ENCODE peak calls at places on chromosome 9, in seven cellular contexts. R, A, Y, Q, U, C and W are unnamed samples.

GRCh38 chr9:100100268-100100667 is 1.2 kb downstream of the INVS start:
- DNase-seq in C (no peak), A (no peak), Y (no peak), R (no peak), U (no peak), Q (no peak), W (no peak)

GRCh38 chr9:83456226-83456625 is 82.0 kb downstream of the FRMD3 start:
- DNase-seq in C (no peak), A (no peak), R (no peak), Q (no peak), U (no peak), Y (no peak), W (no peak)

GRCh38 chr9:114856210-114856941 is 50.5 kb upstream of the TNFSF15 start:
- DNase-seq in C (no peak), Y (no peak), U (peak), R (no peak), Q (no peak), A (no peak), W (no peak)

GRCh38 chr9:18333157-18333556 is 140.8 kb upstream of the ADAMTSL1 start:
- DNase-seq in Q (no peak), Y (no peak), A (no peak), C (no peak), R (no peak), U (peak), W (no peak)

GRCh38 chr9:100125236-100125635 is 26.2 kb downstream of the INVS start:
- DNase-seq in U (no peak), A (no peak), R (no peak), Y (no peak), C (no peak), Q (no peak), W (no peak)

GRCh38 chr9:5205071-5205470 is 19.6 kb upstream of the INSL6 start:
- DNase-seq in A (no peak), R (no peak), Y (no peak), Q (no peak), U (no peak), C (no peak), W (no peak)

GRCh38 chr9:2420488-2421056 is 201.0 kb upstream of the VLDLR start:
- DNase-seq in U (no peak), A (no peak), C (no peak), Y (no peak), R (no peak), Q (no peak), W (no peak)

GRCh38 chr9:98192503-98193335 is at the start of gene CORO2A:
- DNase-seq in C (no peak), Q (peak), R (peak), Y (peak), A (peak), U (peak), W (peak)

GRCh38 chr9:34190996-34191892 is 12.4 kb downstream of the UBAP1 start:
- DNase-seq in U (no peak), C (no peak), Y (no peak), R (no peak), A (no peak), Q (no peak), W (no peak)

GRCh38 chr9:34612788-34613390 is 992 bp upstream of the RPP25L start:
- DNase-seq in U (peak), Q (peak), A (peak), R (peak), Y (peak), C (peak), W (peak)

GRCh38 chr9:113632776-113633590 is 169.5 kb downstream of the RGS3 start:
- DNase-seq in Q (no peak), U (peak), Y (no peak), A (peak), R (no peak), C (no peak), W (no peak)

GRCh38 chr9:18393340-18394130 is 80.4 kb upstream of the ADAMTSL1 start:
- DNase-seq in A (no peak), R (peak), U (peak), Q (no peak), Y (peak), C (no peak), W (no peak)

GRCh38 chr9:32431940-32432555 is 47.6 kb downstream of the ACO1 start:
- DNase-seq in U (peak), A (no peak), Y (peak), C (no peak), Q (no peak), R (peak), W (peak)

GRCh38 chr9:83509372-83509771 is 28.8 kb downstream of the FRMD3 start:
- DNase-seq in R (no peak), Q (no peak), U (peak), Y (no peak), A (no peak), C (no peak), W (no peak)

GRCh38 chr9:98236881-98237487 is 18.5 kb downstream of the TBC1D2 start:
- DNase-seq in Q (no peak), A (no peak), C (no peak), U (no peak), Y (no peak), R (peak), W (no peak)

GRCh38 chr9:17229945-17230560 is 95.2 kb downstream of the CNTLN start:
- DNase-seq in Q (no peak), R (no peak), A (no peak), U (no peak), C (no peak), Y (no peak), W (no peak)

GRCh38 chr9:98045234-98046160 is 11.0 kb upstream of the NANS start:
- DNase-seq in Y (no peak), A (no peak), U (no peak), R (no peak), Q (peak), C (no peak), W (peak)

GRCh38 chr9:130769004-130769403 is 66.0 kb upstream of the ABL1 start:
- DNase-seq in Q (no peak), U (no peak), C (no peak), R (no peak), A (no peak), Y (no peak), W (no peak)

GRCh38 chr9:125536184-125537152 is 170.5 kb downstream of the MAPKAP1 start:
- DNase-seq in A (no peak), C (no peak), U (no peak), Y (no peak), R (no peak), Q (no peak), W (no peak)

GRCh38 chr9:76298497-76299144 is 95.6 kb downstream of the RFK start:
- DNase-seq in C (no peak), A (no peak), U (no peak), R (no peak), Q (no peak), Y (no peak), W (no peak)

GRCh38 chr9:105437704-105438103 is 10.1 kb upstream of the FSD1L start:
- DNase-seq in U (no peak), Q (no peak), A (no peak), Y (no peak), R (no peak), C (no peak), W (no peak)

GRCh38 chr9:134624119-134624826 is 17.3 kb upstream of the COL5A1 start:
- DNase-seq in R (no peak), U (no peak), A (peak), Y (no peak), Q (no peak), C (no peak), W (no peak)

GRCh38 chr9:134053941-134054761 is 13.7 kb downstream of the BRD3 start:
- DNase-seq in R (peak), U (no peak), A (peak), Y (no peak), C (no peak), Q (no peak), W (no peak)

GRCh38 chr9:131888923-131889322 is 149.0 kb upstream of the RAPGEF1 start:
- DNase-seq in U (no peak), Y (no peak), R (no peak), A (no peak), Q (no peak), C (no peak), W (no peak)

GRCh38 chr9:76592105-76593010 is 133.4 kb downstream of the GCNT1 start:
- DNase-seq in A (no peak), R (no peak), C (no peak), Y (no peak), U (peak), Q (no peak), W (no peak)

GRCh38 chr9:120583958-120584369 is 4.0 kb upstream of the CDK5RAP2 start:
- DNase-seq in Y (no peak), Q (peak), C (no peak), R (peak), U (peak), A (no peak), W (peak)

GRCh38 chr9:111161015-111161415 is 122.7 kb upstream of the LPAR1 start:
- DNase-seq in Y (no peak), U (peak), A (no peak), R (no peak), Q (no peak), C (no peak), W (no peak)

GRCh38 chr9:124266826-124267201 is 9.1 kb downstream of the NEK6 start:
- DNase-seq in U (no peak), Q (no peak), R (no peak), C (no peak), A (no peak), Y (no peak), W (no peak)

GRCh38 chr9:124269556-124269955 is 11.8 kb downstream of the NEK6 start:
- DNase-seq in Q (no peak), U (no peak), Y (no peak), R (no peak), C (no peak), A (no peak), W (no peak)

GRCh38 chr9:124268248-124268647 is 10.5 kb downstream of the NEK6 start:
- DNase-seq in Y (no peak), Q (no peak), R (no peak), C (no peak), U (no peak), A (no peak), W (no peak)

GRCh38 chr9:124266139-124266825 is 8.5 kb downstream of the NEK6 start:
- DNase-seq in Q (no peak), R (no peak), U (no peak), Y (no peak), A (no peak), C (no peak), W (no peak)

GRCh38 chr9:124267271-124267807 is 9.6 kb downstream of the NEK6 start:
- DNase-seq in C (no peak), A (peak), R (peak), Q (no peak), Y (no peak), U (peak), W (no peak)
- TF ChIP-seq CTCF in C (no peak), A (no peak), R (no peak), Q (no peak), Y (no peak), U (no peak), W (no peak)

GRCh38 chr9:117073539-117074336 is 341.1 kb downstream of the ASTN2 start:
- DNase-seq in Q (peak), U (peak), Y (no peak), R (no peak), A (no peak), C (no peak), W (peak)
- TF ChIP-seq CTCF in Q (peak), U (peak), Y (no peak), R (no peak), A (peak), C (no peak), W (peak)

GRCh38 chr9:127303830-127304229 is 39.3 kb downstream of the GARNL3 start:
- DNase-seq in Q (no peak), A (no peak), Y (no peak), U (no peak), C (no peak), R (no peak), W (no peak)

GRCh38 chr9:127307802-127308201 is 43.2 kb downstream of the GARNL3 start:
- DNase-seq in C (no peak), Q (no peak), R (no peak), A (no peak), U (no peak), Y (no peak), W (no peak)

GRCh38 chr9:127309715-127310114 is 45.1 kb downstream of the GARNL3 start:
- DNase-seq in Y (no peak), A (no peak), U (no peak), R (no peak), Q (no peak), C (no peak), W (no peak)

GRCh38 chr9:127308559-127309429 is 44.2 kb downstream of the GARNL3 start:
- DNase-seq in A (no peak), U (no peak), Q (no peak), Y (no peak), R (no peak), C (no peak), W (no peak)

GRCh38 chr9:127305450-127306226 is 41.1 kb downstream of the GARNL3 start:
- DNase-seq in R (no peak), U (no peak), Y (no peak), C (no peak), Q (no peak), A (no peak), W (peak)
- TF ChIP-seq CTCF in R (no peak), U (no peak), Y (no peak), C (no peak), Q (no peak), A (no peak), W (no peak)

GRCh38 chr9:20395671-20396070 is 226.6 kb downstream of the MLLT3 start:
- DNase-seq in C (no peak), A (no peak), Q (no peak), R (no peak), Y (no peak), U (no peak), W (no peak)

GRCh38 chr9:20397348-20397747 is 225.0 kb downstream of the MLLT3 start:
- DNase-seq in R (no peak), U (no peak), Q (no peak), Y (no peak), A (no peak), C (no peak), W (peak)

GRCh38 chr9:20394928-20395327 is 227.4 kb downstream of the MLLT3 start:
- DNase-seq in U (no peak), A (no peak), Y (no peak), Q (no peak), C (no peak), R (no peak), W (no peak)

GRCh38 chr9:20398511-20399338 is 223.6 kb downstream of the MLLT3 start:
- DNase-seq in U (no peak), Q (no peak), A (no peak), R (no peak), C (no peak), Y (no peak), W (no peak)

GRCh38 chr9:20396509-20396908 is 225.8 kb downstream of the MLLT3 start:
- DNase-seq in A (no peak), U (no peak), Y (no peak), Q (no peak), R (no peak), C (no peak), W (no peak)
- TF ChIP-seq CTCF in A (no peak), U (no peak), Y (no peak), Q (no peak), R (no peak), C (no peak), W (no peak)

DNA sequence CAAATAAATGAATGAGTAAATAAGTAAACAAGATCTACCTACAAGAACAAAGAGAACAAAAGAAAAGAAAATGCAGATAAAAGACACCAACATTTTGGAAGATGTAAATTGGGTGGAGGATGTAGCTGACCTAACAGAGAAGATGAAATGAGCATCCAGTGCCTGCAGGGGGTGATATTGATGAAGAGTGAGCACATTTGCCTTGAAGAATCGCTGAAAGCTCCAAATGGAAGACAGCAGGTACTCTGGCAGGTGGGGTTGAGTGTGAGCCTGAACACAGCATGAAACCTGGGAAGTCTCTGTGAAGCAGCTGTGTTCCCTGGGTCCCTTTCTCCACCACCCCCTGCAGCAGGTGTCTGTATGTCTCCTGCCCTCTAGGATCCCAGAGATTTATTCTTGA is 125.6 kb downstream of the NXNL2 start:
- DNase-seq in A (no peak), Y (no peak), R (no peak), U (peak), Q (peak), C (no peak), W (peak)
- TF ChIP-seq CTCF in A (no peak), Y (no peak), R (no peak), U (peak), Q (peak), C (no peak), W (peak)

GRCh38 chr9:90813523-90813922 is 11.9 kb downstream of the SYK start:
- DNase-seq in Q (no peak), Y (no peak), C (no peak), A (no peak), R (no peak), U (no peak), W (no peak)

GRCh38 chr9:90814355-90814754 is 12.7 kb downstream of the SYK start:
- DNase-seq in Q (no peak), Y (no peak), A (no peak), U (no peak), R (no peak), C (no peak), W (no peak)

GRCh38 chr9:90815944-90816357 is 14.3 kb downstream of the SYK start:
- DNase-seq in C (no peak), Q (no peak), R (no peak), A (no peak), Y (no peak), U (no peak), W (no peak)

GRCh38 chr9:90816690-90817089 is 15.1 kb downstream of the SYK start:
- DNase-seq in A (no peak), Q (no peak), Y (no peak), C (no peak), R (no peak), U (no peak), W (no peak)

GRCh38 chr9:90815183-90815943 is 13.7 kb downstream of the SYK start:
- DNase-seq in C (no peak), Y (no peak), U (no peak), Q (no peak), A (no peak), R (peak), W (peak)
- TF ChIP-seq CTCF in C (no peak), Y (no peak), U (no peak), Q (no peak), A (no peak), R (no peak), W (no peak)

GRCh38 chr9:21255538-21256212 is 15.9 kb upstream of the IFNA14 start:
- DNase-seq in Y (no peak), A (no peak), C (no peak), R (no peak), U (no peak), Q (peak), W (no peak)

GRCh38 chr9:21251162-21251561 is 11.4 kb upstream of the IFNA14 start:
- DNase-seq in Q (no peak), Y (no peak), U (no peak), R (no peak), C (no peak), A (no peak), W (no peak)

GRCh38 chr9:21251638-21252037 is 11.8 kb upstream of the IFNA14 start:
- DNase-seq in C (no peak), Y (no peak), U (no peak), Q (no peak), A (no peak), R (no peak), W (no peak)

GRCh38 chr9:21252727-21253547 is 13.1 kb upstream of the IFNA14 start:
- DNase-seq in R (no peak), U (peak), Y (no peak), C (no peak), Q (peak), A (no peak), W (peak)
- TF ChIP-seq CTCF in R (peak), U (peak), Y (no peak), C (no peak), Q (peak), A (no peak), W (peak)

DNA sequence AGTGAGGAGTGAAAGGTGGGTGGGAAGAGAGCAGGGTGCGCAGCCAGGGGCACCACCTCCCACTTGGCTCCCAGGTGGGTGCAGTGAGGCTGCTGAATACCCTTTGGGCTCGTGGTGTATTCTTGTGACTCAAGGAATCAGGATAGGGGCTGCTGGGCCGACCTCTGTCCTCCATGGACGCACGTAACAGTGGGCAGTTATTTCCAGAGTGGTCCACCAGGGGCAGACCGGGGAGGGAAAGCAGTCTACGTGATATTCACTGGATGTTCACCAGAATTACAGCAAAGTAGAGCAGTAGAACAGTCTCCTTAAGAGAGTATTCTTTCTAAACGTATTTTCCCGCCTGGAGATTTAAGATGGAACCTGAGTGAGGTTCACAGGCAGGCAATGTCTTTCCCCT is 88.5 kb downstream of the SYK start:
- DNase-seq in Y (no peak), R (no peak), Q (no peak), U (no peak), C (no peak), A (no peak), W (no peak)
- TF ChIP-seq CTCF in Y (no peak), R (no peak), Q (no peak), U (peak), C (no peak), A (no peak), W (no peak)